ENCODE peak calls at places on chromosomes 4 and X, in seven cellular contexts. G is uterus, H is IMR-90, Y is testis, T is transverse colon, Z is NB4, P is esophagus squamous epithelium. L is an unnamed sample.

GRCh38 chr4:123749408-123749807 is 352.8 kb downstream of the SPRY1 start:
- DNase-seq in Y (no peak), Z (no peak), G (no peak), T (no peak), H (no peak), P (no peak), L (no peak)

GRCh38 chr4:140529434-140529833 is 5.5 kb downstream of the ELMOD2 start:
- DNase-seq in P (no peak), G (no peak), Z (no peak), T (no peak), Y (peak), H (no peak), L (peak)

GRCh38 chr4:184019667-184020665 is 114.9 kb downstream of the STOX2 start:
- DNase-seq in Y (no peak), H (no peak), G (no peak), T (no peak), Z (no peak), P (no peak), L (no peak)

GRCh38 chr4:24285759-24286158 is 298.6 kb downstream of the DHX15 start:
- DNase-seq in T (no peak), G (no peak), P (no peak), Z (no peak), H (no peak), Y (no peak), L (no peak)

GRCh38 chr4:118904935-118905334 is 16.3 kb downstream of the SYNPO2 start:
- DNase-seq in Y (no peak), Z (peak), P (no peak), T (no peak), H (peak), G (no peak), L (no peak)

GRCh38 chrX:40107291-40108083 is 9.7 kb upstream of the BCOR start:
- DNase-seq in H (no peak), P (no peak), Y (peak), Z (peak), G (peak), T (peak), L (peak)

GRCh38 chrX:66013195-66013816 is 26.6 kb downstream of the VSIG4 start:
- DNase-seq in P (no peak), Z (peak), Y (no peak), T (no peak), G (no peak), H (no peak), L (no peak)

GRCh38 chr4:47155907-47156306 is 124.5 kb downstream of the GABRB1 start:
- DNase-seq in T (no peak), H (no peak), G (no peak), Z (no peak), Y (no peak), P (no peak), L (no peak)

GRCh38 chr4:137892134-137892533 is 350.0 kb downstream of the SLC7A11 start:
- DNase-seq in P (no peak), Z (no peak), Y (no peak), G (no peak), T (no peak), H (peak), L (no peak)

GRCh38 chr4:179325181-179325580 is 1882.9 kb upstream of the AGA start:
- DNase-seq in G (no peak), P (no peak), H (no peak), Y (no peak), Z (no peak), T (no peak), L (no peak)

GRCh38 chrX:100745806-100746537 is 14.1 kb upstream of the SYTL4 start:
- DNase-seq in P (no peak), H (no peak), Y (peak), Z (no peak), T (peak), G (peak), L (peak)

DNA sequence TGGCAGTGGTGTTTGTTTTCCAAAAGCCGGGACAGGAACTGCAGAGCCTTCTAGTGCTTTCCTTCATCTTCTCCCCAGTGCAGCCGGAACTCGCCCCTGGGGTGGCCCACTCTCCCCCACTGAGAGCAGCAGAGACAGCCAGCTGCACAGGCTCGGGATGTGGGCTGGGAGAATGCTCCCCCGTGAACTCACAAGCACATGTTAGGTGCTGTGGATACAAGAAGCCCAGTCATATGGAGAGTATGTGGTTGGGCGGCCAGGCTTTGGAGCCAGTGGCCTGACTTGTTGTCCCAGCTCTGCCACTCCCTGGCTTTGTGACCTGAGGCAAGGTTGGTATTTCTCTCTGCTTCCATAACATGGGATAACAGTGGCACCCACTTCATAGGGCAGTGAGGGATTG is 9.4 kb upstream of the KIAA0232 start:
- DNase-seq in Y (no peak), T (no peak), P (no peak), Z (no peak), G (no peak), H (peak), L (no peak)
- TF ChIP-seq POLR2A in Y (no peak), T (no peak), P (no peak), Z (no peak), G (no peak), H (no peak), L (no peak)

GRCh38 chr4:121397941-121398601 is 17.3 kb upstream of the QRFPR start:
- DNase-seq in P (no peak), T (no peak), G (no peak), H (no peak), Z (no peak), Y (no peak), L (no peak)

GRCh38 chr4:121392426-121393086 is 11.7 kb upstream of the QRFPR start:
- DNase-seq in Z (no peak), P (no peak), G (no peak), T (no peak), Y (no peak), H (no peak), L (no peak)

GRCh38 chr4:121397434-121397833 is 16.6 kb upstream of the QRFPR start:
- DNase-seq in Z (no peak), Y (no peak), P (no peak), G (no peak), T (no peak), H (no peak), L (no peak)
- TF ChIP-seq POLR2A in Z (no peak), Y (no peak), P (no peak), G (no peak), T (no peak), H (no peak), L (no peak)

GRCh38 chr4:147683172-147683571 is 791 bp downstream of the PRMT9 start:
- DNase-seq in Y (peak), P (no peak), H (peak), G (peak), Z (peak), T (peak), L (peak)
- TF ChIP-seq POLR2A in Y (no peak), P (no peak), H (no peak), G (no peak), Z (no peak), T (no peak), L (no peak)

GRCh38 chrX:77910108-77910840 is at the start of gene ATP7A:
- DNase-seq in Y (peak), P (peak), G (peak), Z (peak), H (peak), T (peak), L (peak)
- TF ChIP-seq POLR2A in Y (no peak), P (no peak), G (no peak), Z (no peak), H (peak), T (peak), L (peak)

DNA sequence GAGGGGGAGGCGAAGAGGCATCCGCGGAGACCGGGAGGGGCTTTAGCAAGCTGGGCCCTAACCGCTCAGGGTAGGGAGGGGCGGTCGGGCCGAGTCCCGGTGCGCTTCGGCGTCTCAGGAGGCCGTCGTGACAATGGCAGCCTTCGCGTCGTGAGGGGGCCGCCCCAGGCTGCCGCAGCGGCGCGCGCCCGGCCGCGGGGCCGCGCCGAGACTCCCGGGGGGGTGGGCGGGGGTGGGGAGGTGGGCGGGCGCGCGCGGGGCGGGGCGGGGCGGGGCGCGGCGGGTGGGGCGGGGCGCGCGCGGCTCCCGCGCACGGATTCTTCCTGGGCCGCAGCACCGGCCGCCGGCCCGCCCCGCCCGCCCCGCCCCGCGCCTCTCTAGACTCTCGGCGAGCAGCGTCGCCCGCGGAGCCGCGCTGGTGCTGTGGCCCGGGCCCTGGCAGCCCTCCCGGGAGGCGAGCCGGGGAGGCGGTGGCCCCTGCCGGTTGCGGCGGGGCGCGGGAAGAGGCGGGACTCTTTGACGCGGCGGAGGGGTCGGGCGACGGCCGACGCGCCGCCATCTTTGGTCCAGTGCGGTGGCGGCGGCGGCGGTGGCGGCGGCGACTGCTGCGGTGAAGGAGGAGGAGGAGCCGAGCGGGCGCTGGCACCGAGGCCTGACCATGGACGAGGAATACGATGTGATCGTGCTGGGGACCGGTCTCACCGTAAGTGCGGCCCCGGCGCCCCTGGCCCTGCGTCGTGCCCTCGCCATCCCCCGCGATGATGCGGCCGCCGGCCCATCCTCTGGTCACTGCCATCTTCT is at the start of gene GDI1:
- DNase-seq in P (no peak), Y (no peak), G (no peak), H (peak), Z (peak), T (peak), L (peak)
- TF ChIP-seq POLR2A in P (no peak), Y (no peak), G (no peak), H (no peak), Z (no peak), T (peak), L (peak)

DNA sequence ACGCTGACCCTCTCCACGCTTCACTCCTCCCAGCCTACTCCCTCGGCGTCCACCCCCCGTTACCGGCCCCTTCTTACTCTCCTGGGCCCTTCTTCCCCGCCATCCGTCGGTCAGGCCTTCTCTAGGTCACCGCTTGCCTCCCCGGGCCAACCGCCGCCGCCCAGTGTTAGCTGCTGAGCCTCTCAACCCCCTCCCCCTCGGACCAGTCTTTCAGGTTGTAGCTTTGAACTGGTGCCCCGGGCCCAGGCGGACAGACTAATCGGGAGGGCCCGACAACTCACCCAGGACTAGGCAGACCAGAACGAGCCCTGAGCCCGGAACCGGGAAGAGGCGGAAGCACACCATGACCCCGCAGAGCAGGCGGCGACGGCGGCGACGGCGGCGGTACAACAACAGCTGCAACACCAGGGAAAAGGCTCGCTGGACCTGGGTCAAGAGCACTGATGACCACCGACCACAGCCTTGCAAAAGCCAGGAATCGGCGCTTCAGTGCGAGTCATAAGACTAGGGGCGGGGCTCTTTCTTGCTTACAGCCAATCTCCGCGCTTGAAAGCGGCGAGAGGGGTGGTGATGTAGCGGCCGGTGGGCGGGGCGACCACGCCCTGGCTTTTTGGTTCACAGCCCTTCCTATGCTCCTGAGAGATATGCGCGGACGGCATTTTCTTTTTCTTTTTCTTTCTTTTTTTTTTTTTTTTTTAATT is at the start of gene LAMP2:
- DNase-seq in P (peak), H (peak), T (peak), G (peak), Z (peak), Y (peak), L (peak)
- TF ChIP-seq POLR2A in P (no peak), H (peak), T (peak), G (peak), Z (peak), Y (peak), L (peak)

DNA sequence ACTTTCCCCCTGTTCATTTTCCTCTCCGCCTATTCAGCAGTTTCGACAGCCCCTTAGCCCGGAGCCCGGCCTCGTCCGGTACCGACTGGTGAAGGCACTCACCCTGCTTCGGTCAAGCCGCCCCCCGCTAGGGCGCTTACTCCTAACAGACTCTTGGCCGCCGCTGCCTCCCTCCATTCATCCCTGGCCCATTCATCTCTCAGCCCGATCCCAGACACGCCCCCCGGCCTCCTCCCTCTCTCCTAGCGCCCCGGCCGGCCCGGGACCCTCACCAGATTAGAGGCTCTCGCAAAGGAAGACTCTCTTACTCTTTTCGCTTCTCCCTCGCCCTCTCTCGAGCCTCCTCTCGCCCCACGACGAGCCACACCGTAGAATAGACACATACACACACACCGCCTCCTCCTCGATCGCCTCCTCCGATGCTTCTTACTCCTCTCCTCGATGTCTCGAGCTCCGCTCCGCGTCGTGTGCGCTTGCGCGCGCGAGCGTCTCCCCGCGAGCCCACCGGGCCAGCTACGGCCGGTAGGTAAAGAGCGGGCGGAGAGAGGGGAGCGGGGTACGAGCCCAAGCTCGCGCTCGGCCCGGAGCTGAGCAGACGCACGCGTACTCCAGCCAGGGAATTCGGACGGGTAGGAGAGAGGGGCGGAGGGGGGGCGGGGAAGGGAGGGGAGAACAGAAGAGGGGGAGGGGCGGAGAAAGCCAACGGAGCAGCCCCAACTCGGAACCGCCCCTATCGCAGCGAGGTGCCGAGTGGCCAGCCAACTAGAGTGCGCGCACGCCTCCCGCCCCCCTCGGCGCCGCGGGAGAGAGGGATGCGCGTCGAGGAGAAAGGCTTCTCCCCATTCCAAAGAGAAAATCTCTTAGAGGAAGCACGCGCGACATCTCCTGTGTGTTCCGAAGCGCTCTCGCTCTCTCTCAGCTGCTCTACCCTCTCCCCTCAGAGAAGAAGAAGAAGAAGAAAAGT is at the start of gene WNK3:
- DNase-seq in Y (peak), G (peak), T (peak), H (peak), Z (no peak), P (peak), L (peak)
- TF ChIP-seq POLR2A in Y (no peak), G (no peak), T (no peak), H (no peak), Z (no peak), P (no peak), L (no peak)

DNA sequence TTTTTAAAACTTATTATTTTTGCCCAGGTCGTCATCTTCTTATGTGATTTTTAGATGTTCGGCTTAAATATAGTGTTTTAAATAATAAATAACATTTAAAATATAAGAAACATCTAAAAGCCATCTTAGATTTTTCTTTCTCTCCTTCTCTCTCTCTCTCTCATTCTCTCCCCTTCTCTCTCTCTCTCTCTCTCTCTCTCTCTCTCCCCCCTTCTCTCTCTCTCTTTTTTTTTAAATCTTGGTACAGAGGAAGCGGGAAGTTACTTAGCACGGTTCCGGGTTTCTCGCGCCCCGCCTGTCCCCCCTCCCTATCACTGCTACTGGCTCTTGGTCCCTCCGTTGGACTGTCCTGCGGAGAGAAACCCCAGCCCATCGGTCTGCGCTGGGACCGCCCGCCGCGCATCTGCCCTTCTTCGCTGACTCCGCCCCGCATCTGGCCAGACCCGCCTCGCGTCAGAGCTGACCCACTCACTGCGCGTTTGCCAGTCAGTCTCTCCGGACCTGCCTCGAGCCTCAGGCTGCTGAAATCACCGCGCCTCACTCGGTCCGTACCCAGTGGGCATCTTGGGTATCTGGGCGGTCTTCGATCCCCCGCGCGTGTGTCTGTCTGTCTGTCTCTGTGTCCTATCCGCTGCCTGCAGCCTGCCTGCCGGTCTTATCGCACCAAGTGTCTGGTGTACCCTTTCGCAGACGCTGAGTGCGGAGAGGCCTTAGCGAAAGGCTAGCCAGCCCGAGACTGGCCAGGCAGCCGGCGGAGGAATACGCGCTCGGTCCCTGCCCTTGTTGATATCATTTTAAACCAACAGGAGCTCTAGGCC is at the start of gene PABPC5:
- DNase-seq in T (peak), P (no peak), Z (no peak), H (peak), Y (peak), G (peak), L (no peak)
- TF ChIP-seq POLR2A in T (peak), P (no peak), Z (no peak), H (peak), Y (no peak), G (peak), L (no peak)

L was measured in erythroblast.